ENCODE peak calls at places on chromosomes 12 and 14, in eight cellular contexts. One of them, this sample, is unnamed.

GRCh38 chr12:48447755-48448154 is 24.6 kb upstream of the ANP32D start:
- DNase-seq in GM13976: no peak
- DNase-seq in neuronal stem cell: no peak
- DNase-seq in LoVo: no peak
- DNase-seq in stimulated activated CD8-positive, alpha-beta memory T cell treated with anti-CD3 and anti-CD28 coated beads, Interleukin-2, amount 100 ng/mL, for 48 hours: no peak
- DNase-seq in nephron progenitor cell: no peak
- DNase-seq in stimulated activated CD4-positive, alpha-beta T cell treated with anti-CD3 and anti-CD28 coated beads, Interleukin-1b, Interleukin-23, amount 100 ng/mL, for 1 hour: no peak
- DNase-seq in activated T-cell treated with anti-CD3 and anti-CD28 coated beads, Interleukin-2, amount 50 U/mL, for 4 hours: no peak
- DNase-seq in this sample: no peak

GRCh38 chr12:7171854-7172253 is 17.6 kb upstream of the PEX5 start:
- DNase-seq in activated T-cell treated with anti-CD3 and anti-CD28 coated beads, Interleukin-2, amount 50 U/mL, for 4 hours: no peak
- DNase-seq in GM13976: no peak
- DNase-seq in nephron progenitor cell: no peak
- DNase-seq in stimulated activated CD4-positive, alpha-beta T cell treated with anti-CD3 and anti-CD28 coated beads, Interleukin-1b, Interleukin-23, amount 100 ng/mL, for 1 hour: no peak
- DNase-seq in LoVo: no peak
- DNase-seq in neuronal stem cell: no peak
- DNase-seq in stimulated activated CD8-positive, alpha-beta memory T cell treated with anti-CD3 and anti-CD28 coated beads, Interleukin-2, amount 100 ng/mL, for 48 hours: no peak
- DNase-seq in this sample: no peak

GRCh38 chr14:70707138-70708038 is 65.7 kb downstream of the TTC9 start:
- DNase-seq in stimulated activated CD4-positive, alpha-beta T cell treated with anti-CD3 and anti-CD28 coated beads, Interleukin-1b, Interleukin-23, amount 100 ng/mL, for 1 hour: no peak
- DNase-seq in GM13976: peak
- DNase-seq in LoVo: peak
- DNase-seq in activated T-cell treated with anti-CD3 and anti-CD28 coated beads, Interleukin-2, amount 50 U/mL, for 4 hours: no peak
- DNase-seq in nephron progenitor cell: no peak
- DNase-seq in neuronal stem cell: no peak
- DNase-seq in stimulated activated CD8-positive, alpha-beta memory T cell treated with anti-CD3 and anti-CD28 coated beads, Interleukin-2, amount 100 ng/mL, for 48 hours: peak
- DNase-seq in this sample: no peak

GRCh38 chr12:14416658-14417057 is 51.2 kb downstream of the ATF7IP start:
- DNase-seq in stimulated activated CD8-positive, alpha-beta memory T cell treated with anti-CD3 and anti-CD28 coated beads, Interleukin-2, amount 100 ng/mL, for 48 hours: no peak
- DNase-seq in stimulated activated CD4-positive, alpha-beta T cell treated with anti-CD3 and anti-CD28 coated beads, Interleukin-1b, Interleukin-23, amount 100 ng/mL, for 1 hour: no peak
- DNase-seq in activated T-cell treated with anti-CD3 and anti-CD28 coated beads, Interleukin-2, amount 50 U/mL, for 4 hours: peak
- DNase-seq in GM13976: no peak
- DNase-seq in neuronal stem cell: peak
- DNase-seq in LoVo: no peak
- DNase-seq in nephron progenitor cell: no peak
- DNase-seq in this sample: no peak

GRCh38 chr12:107760207-107760816 is 625 bp downstream of the PRDM4 start:
- DNase-seq in nephron progenitor cell: peak
- DNase-seq in stimulated activated CD8-positive, alpha-beta memory T cell treated with anti-CD3 and anti-CD28 coated beads, Interleukin-2, amount 100 ng/mL, for 48 hours: no peak
- DNase-seq in LoVo: peak
- DNase-seq in neuronal stem cell: peak
- DNase-seq in GM13976: peak
- DNase-seq in activated T-cell treated with anti-CD3 and anti-CD28 coated beads, Interleukin-2, amount 50 U/mL, for 4 hours: peak
- DNase-seq in stimulated activated CD4-positive, alpha-beta T cell treated with anti-CD3 and anti-CD28 coated beads, Interleukin-1b, Interleukin-23, amount 100 ng/mL, for 1 hour: no peak
- DNase-seq in this sample: peak

GRCh38 chr12:127773520-127773919 is 493.4 kb upstream of the TMEM132C start:
- DNase-seq in stimulated activated CD8-positive, alpha-beta memory T cell treated with anti-CD3 and anti-CD28 coated beads, Interleukin-2, amount 100 ng/mL, for 48 hours: no peak
- DNase-seq in stimulated activated CD4-positive, alpha-beta T cell treated with anti-CD3 and anti-CD28 coated beads, Interleukin-1b, Interleukin-23, amount 100 ng/mL, for 1 hour: no peak
- DNase-seq in neuronal stem cell: no peak
- DNase-seq in nephron progenitor cell: no peak
- DNase-seq in GM13976: no peak
- DNase-seq in activated T-cell treated with anti-CD3 and anti-CD28 coated beads, Interleukin-2, amount 50 U/mL, for 4 hours: no peak
- DNase-seq in LoVo: no peak
- DNase-seq in this sample: no peak

GRCh38 chr12:57518920-57519757 is 1.2 kb downstream of the DDIT3 start:
- DNase-seq in stimulated activated CD4-positive, alpha-beta T cell treated with anti-CD3 and anti-CD28 coated beads, Interleukin-1b, Interleukin-23, amount 100 ng/mL, for 1 hour: no peak
- DNase-seq in activated T-cell treated with anti-CD3 and anti-CD28 coated beads, Interleukin-2, amount 50 U/mL, for 4 hours: no peak
- DNase-seq in LoVo: peak
- DNase-seq in nephron progenitor cell: peak
- DNase-seq in stimulated activated CD8-positive, alpha-beta memory T cell treated with anti-CD3 and anti-CD28 coated beads, Interleukin-2, amount 100 ng/mL, for 48 hours: no peak
- DNase-seq in neuronal stem cell: no peak
- DNase-seq in GM13976: no peak
- DNase-seq in this sample: peak

GRCh38 chr14:102516531-102517411 is 7.2 kb upstream of the ANKRD9 start:
- DNase-seq in stimulated activated CD4-positive, alpha-beta T cell treated with anti-CD3 and anti-CD28 coated beads, Interleukin-1b, Interleukin-23, amount 100 ng/mL, for 1 hour: peak
- DNase-seq in stimulated activated CD8-positive, alpha-beta memory T cell treated with anti-CD3 and anti-CD28 coated beads, Interleukin-2, amount 100 ng/mL, for 48 hours: peak
- DNase-seq in neuronal stem cell: peak
- DNase-seq in activated T-cell treated with anti-CD3 and anti-CD28 coated beads, Interleukin-2, amount 50 U/mL, for 4 hours: peak
- DNase-seq in GM13976: peak
- DNase-seq in nephron progenitor cell: peak
- DNase-seq in LoVo: peak
- DNase-seq in this sample: peak

GRCh38 chr12:3669594-3669993 is 83.3 kb downstream of the CRACR2A start:
- DNase-seq in stimulated activated CD8-positive, alpha-beta memory T cell treated with anti-CD3 and anti-CD28 coated beads, Interleukin-2, amount 100 ng/mL, for 48 hours: no peak
- DNase-seq in LoVo: no peak
- DNase-seq in nephron progenitor cell: no peak
- DNase-seq in activated T-cell treated with anti-CD3 and anti-CD28 coated beads, Interleukin-2, amount 50 U/mL, for 4 hours: no peak
- DNase-seq in stimulated activated CD4-positive, alpha-beta T cell treated with anti-CD3 and anti-CD28 coated beads, Interleukin-1b, Interleukin-23, amount 100 ng/mL, for 1 hour: no peak
- DNase-seq in neuronal stem cell: no peak
- DNase-seq in GM13976: no peak
- DNase-seq in this sample: no peak